ENCODE peak calls at places on chromosomes 4 and X, in ten cellular contexts. A is fibroblast of lung; C is keratinocyte; J is AG04450; Y is GM23338; O is fibroblast of pulmonary artery; W is heart left ventricle; U is sigmoid colon; D is adrenal gland; I is CD8-positive, alpha-beta T cell. Z is an unnamed sample.

GRCh38 chr4:152363086-152363485 is 172.8 kb downstream of the FBXW7 start:
- DNase-seq in J (no peak), I (no peak), O (peak), U (no peak), D (no peak), A (peak), C (no peak), W (no peak), Y (no peak), Z (no peak)

GRCh38 chr4:153616005-153616555 is 68.0 kb upstream of the TLR2 start:
- DNase-seq in W (no peak), I (peak), O (no peak), A (no peak), J (no peak), D (no peak), Y (no peak), C (no peak), U (no peak), Z (no peak)

GRCh38 chr4:5212255-5213032 is 161.2 kb downstream of the STK32B start:
- DNase-seq in D (no peak), Y (no peak), I (no peak), C (no peak), J (no peak), W (no peak), O (no peak), U (no peak), A (no peak), Z (no peak)

GRCh38 chr4:3724319-3725231 is 41.6 kb upstream of the ADRA2C start:
- DNase-seq in C (no peak), D (no peak), Y (peak), W (no peak), J (no peak), U (no peak), A (no peak), I (no peak), O (no peak), Z (no peak)

GRCh38 chr4:72352746-72353145 is 216.3 kb downstream of the ADAMTS3 start:
- DNase-seq in Y (no peak), A (no peak), D (no peak), J (no peak), U (no peak), I (no peak), O (peak), C (no peak), W (no peak), Z (no peak)

GRCh38 chr4:2930135-2930805 is 32.9 kb downstream of the NOP14 start:
- DNase-seq in I (no peak), A (no peak), W (no peak), Y (no peak), U (no peak), D (no peak), O (no peak), J (no peak), C (no peak), Z (no peak)

GRCh38 chrX:153582896-153583295 is 16.0 kb downstream of the CCNQ start:
- DNase-seq in W (no peak), U (no peak), Y (no peak), I (peak), J (no peak), C (no peak), D (no peak), A (peak), O (peak), Z (no peak)

GRCh38 chr4:6892190-6892908 is 17.3 kb upstream of the TBC1D14 start:
- DNase-seq in C (no peak), A (peak), O (peak), I (no peak), U (peak), W (peak), J (no peak), Y (peak), D (peak), Z (no peak)

GRCh38 chrX:8760021-8760420 is 28.1 kb upstream of the ANOS1 start:
- DNase-seq in W (no peak), O (no peak), J (no peak), Y (no peak), U (no peak), A (no peak), I (no peak), D (no peak), C (no peak), Z (no peak)

GRCh38 chr4:150209140-150209829 is 131.0 kb downstream of the DCLK2 start:
- DNase-seq in W (peak), A (peak), D (peak), C (no peak), J (peak), I (no peak), U (peak), Y (peak), O (peak), Z (no peak)

GRCh38 chr4:52661966-52662705 is 3.0 kb upstream of the USP46 start:
- DNase-seq in A (peak), O (no peak), J (no peak), I (no peak), W (no peak), D (no peak), U (no peak), C (no peak), Y (no peak), Z (no peak)

GRCh38 chrX:123190096-123190495 is 6.0 kb downstream of the GRIA3 start:
- DNase-seq in U (no peak), D (no peak), I (no peak), W (no peak), A (no peak), J (no peak), O (no peak), Y (peak), C (no peak), Z (no peak)

GRCh38 chrX:37813570-37813969 is 33.7 kb downstream of the CYBB start:
- DNase-seq in O (no peak), J (no peak), U (no peak), W (no peak), C (no peak), D (no peak), Y (no peak), A (no peak), I (no peak), Z (no peak)

GRCh38 chrX:149511081-149511480 is 6.0 kb upstream of the IDS start:
- DNase-seq in C (no peak), D (no peak), W (no peak), A (no peak), O (no peak), J (no peak), U (no peak), Y (no peak), I (no peak), Z (no peak)

GRCh38 chr4:113908829-113909228 is 70.6 kb downstream of the ARSJ start:
- DNase-seq in W (no peak), J (no peak), I (no peak), A (peak), O (no peak), D (no peak), C (no peak), U (no peak), Y (no peak), Z (no peak)

GRCh38 chrX:107480272-107480671 is 30.8 kb downstream of the FRMPD3 start:
- DNase-seq in W (no peak), U (no peak), O (no peak), D (no peak), Y (no peak), A (no peak), J (no peak), I (no peak), C (no peak), Z (no peak)

GRCh38 chr4:186854256-186854655 is 130.6 kb upstream of the FAT1 start:
- DNase-seq in I (no peak), J (no peak), D (no peak), A (no peak), O (no peak), W (no peak), C (no peak), U (no peak), Y (no peak), Z (no peak)

GRCh38 chr4:589219-589963 is 13.3 kb upstream of the TMEM271 start:
- DNase-seq in J (no peak), Y (no peak), I (no peak), O (no peak), C (no peak), U (no peak), W (no peak), A (no peak), D (no peak), Z (no peak)

GRCh38 chr4:25065451-25065850 is 34.7 kb upstream of the LGI2 start:
- DNase-seq in A (no peak), J (no peak), I (no peak), U (no peak), D (no peak), Y (peak), C (no peak), O (no peak), W (no peak), Z (peak)

GRCh38 chr4:17662694-17663093 is 48.3 kb downstream of the MED28 start:
- DNase-seq in J (no peak), C (no peak), W (no peak), U (no peak), D (no peak), A (peak), Y (no peak), O (peak), I (no peak), Z (no peak)

GRCh38 chrX:153342762-153343558 is 9.0 kb downstream of the ZNF275 start:
- DNase-seq in A (no peak), W (no peak), Y (no peak), I (no peak), D (no peak), U (no peak), J (no peak), O (no peak), C (no peak), Z (no peak)

GRCh38 chr4:19728773-19729172 is 522.9 kb upstream of the SLIT2 start:
- DNase-seq in A (no peak), C (no peak), W (no peak), O (no peak), D (no peak), I (no peak), J (no peak), Y (no peak), U (no peak), Z (no peak)

GRCh38 chrX:66035667-66036066 is 4.2 kb downstream of the VSIG4 start:
- DNase-seq in A (no peak), Y (peak), O (no peak), D (no peak), U (no peak), C (no peak), I (no peak), J (no peak), W (no peak), Z (no peak)

GRCh38 chrX:42530027-42530426 is 247.9 kb downstream of the PPP1R2C start:
- DNase-seq in W (no peak), I (no peak), C (peak), J (no peak), D (no peak), A (peak), Y (peak), O (peak), U (no peak), Z (peak)

GRCh38 chr4:154349829-154350228 is 141.8 kb downstream of the DCHS2 start:
- DNase-seq in I (no peak), J (no peak), C (no peak), Y (peak), A (peak), U (no peak), O (peak), W (no peak), D (no peak), Z (no peak)

GRCh38 chr4:138959421-138959820 is 56.2 kb upstream of the NOCT start:
- DNase-seq in Y (no peak), C (no peak), A (no peak), U (no peak), W (no peak), D (no peak), I (no peak), O (peak), J (no peak), Z (no peak)

GRCh38 chr4:8317474-8317873 is 47.9 kb downstream of the HTRA3 start:
- DNase-seq in O (no peak), I (no peak), J (no peak), A (no peak), C (no peak), D (peak), U (peak), W (no peak), Y (no peak), Z (no peak)

GRCh38 chrX:71492086-71493065 is 40.5 kb upstream of the OGT start:
- DNase-seq in Y (peak), A (peak), O (peak), W (peak), U (peak), I (peak), J (no peak), C (no peak), D (peak), Z (no peak)

GRCh38 chr4:131613086-131613823 is 1535.8 kb upstream of the PCDH10 start:
- DNase-seq in O (no peak), J (no peak), D (no peak), U (no peak), A (peak), Y (no peak), I (no peak), W (no peak), C (no peak), Z (no peak)

GRCh38 chr4:93828332-93828829 is at the start of gene ATOH1:
- DNase-seq in U (no peak), J (no peak), Y (peak), D (peak), C (no peak), W (peak), O (no peak), I (no peak), A (peak), Z (no peak)

GRCh38 chrX:20140410-20140809 is 1.2 kb downstream of the EIF1AX start:
- DNase-seq in D (no peak), J (no peak), C (no peak), Y (no peak), W (no peak), O (no peak), I (no peak), A (no peak), U (no peak), Z (no peak)

GRCh38 chr4:6676722-6677558 is 16.7 kb upstream of the S100P start:
- DNase-seq in C (no peak), I (no peak), U (no peak), W (no peak), J (no peak), D (no peak), O (no peak), A (no peak), Y (no peak), Z (no peak)

GRCh38 chrX:16869393-16870094 is 618 bp downstream of the RBBP7 start:
- DNase-seq in C (no peak), U (peak), O (peak), A (no peak), Y (peak), W (peak), I (peak), J (no peak), D (peak), Z (no peak)

GRCh38 chrX:87299563-87300160 is 217.9 kb upstream of the KLHL4 start:
- DNase-seq in O (peak), D (no peak), W (no peak), I (no peak), J (no peak), Y (peak), U (no peak), A (peak), C (no peak), Z (no peak)

DNA sequence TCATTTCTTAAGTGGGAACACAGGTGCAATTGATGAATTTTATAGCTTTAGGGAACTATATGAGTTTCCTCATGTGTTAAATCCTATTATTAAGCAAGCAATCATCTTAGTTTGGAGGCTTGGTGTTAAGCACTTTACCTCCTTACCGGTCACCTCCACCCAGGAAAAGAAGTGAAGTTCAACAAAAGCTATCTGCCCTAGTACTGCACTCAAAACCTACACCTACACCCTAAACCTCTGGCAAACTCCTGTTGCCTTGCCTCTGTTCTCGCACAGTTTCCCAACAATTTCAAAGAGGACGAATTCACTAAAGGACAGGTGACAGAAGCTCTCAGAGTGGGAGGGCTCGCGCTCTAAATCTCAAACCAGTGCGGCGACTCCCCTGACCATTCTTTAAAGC is 85.7 kb upstream of the TENT5D start:
- DNase-seq in U (no peak), D (no peak), I (no peak), A (no peak), C (no peak), O (no peak), J (no peak), W (no peak), Y (no peak), Z (no peak)
- H3K4me3 ChIP-seq in U (peak), D (no peak), I (no peak), A (no peak), C (peak), O (peak), J (no peak), W (no peak), Y (peak), Z (peak)

GRCh38 chrX:104166735-104167436 is 633 bp downstream of the FAM199X start:
- DNase-seq in W (no peak), O (no peak), I (peak), D (peak), C (no peak), Y (peak), U (peak), J (no peak), A (no peak), Z (no peak)

GRCh38 chrX:104172121-104172520 is 5.9 kb downstream of the FAM199X start:
- DNase-seq in O (no peak), Y (no peak), J (no peak), U (no peak), A (no peak), C (no peak), D (no peak), W (no peak), I (no peak), Z (peak)

GRCh38 chrX:104165894-104166734 is at the start of gene FAM199X:
- DNase-seq in W (peak), O (peak), Y (peak), J (peak), A (peak), D (peak), C (no peak), I (peak), U (peak), Z (peak)

GRCh38 chrX:104172788-104173187 is 6.5 kb downstream of the FAM199X start:
- DNase-seq in A (no peak), W (no peak), Y (no peak), O (peak), C (no peak), J (no peak), D (no peak), U (no peak), I (no peak), Z (no peak)

DNA sequence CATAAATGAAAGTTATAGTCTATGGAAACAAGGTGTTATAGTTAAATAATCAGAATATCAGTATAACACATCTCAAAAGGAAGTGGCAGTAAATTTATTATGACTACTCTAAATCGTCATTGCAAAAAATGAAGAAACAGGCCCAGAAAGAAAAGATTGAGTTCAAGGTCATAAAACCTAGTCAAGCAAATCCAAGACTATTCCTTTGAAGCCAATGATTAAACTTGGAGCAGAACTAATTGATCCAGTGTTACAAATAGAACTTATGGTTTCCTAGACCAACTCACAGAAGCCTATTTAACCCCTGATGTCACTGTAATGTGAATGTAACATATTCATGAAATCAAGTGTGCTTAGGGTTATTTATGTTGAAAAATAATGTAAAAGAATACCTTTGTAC is 1.9 kb downstream of the FAM199X start:
- DNase-seq in J (no peak), I (no peak), W (no peak), A (no peak), Y (no peak), D (no peak), C (no peak), U (no peak), O (no peak), Z (peak)
- H3K4me3 ChIP-seq in J (peak), I (no peak), W (no peak), A (peak), Y (peak), D (no peak), C (peak), U (no peak), O (peak), Z (peak)

GRCh38 chr4:124904723-124905390 is 192.3 kb upstream of the ANKRD50 start:
- DNase-seq in O (no peak), A (no peak), C (no peak), Y (no peak), U (no peak), W (no peak), I (no peak), D (no peak), J (no peak), Z (no peak)

GRCh38 chr4:124907881-124908280 is 195.3 kb upstream of the ANKRD50 start:
- DNase-seq in U (no peak), J (peak), A (peak), D (no peak), Y (no peak), O (peak), I (no peak), C (no peak), W (no peak), Z (no peak)

GRCh38 chr4:124899997-124900396 is 187.5 kb upstream of the ANKRD50 start:
- DNase-seq in A (no peak), D (no peak), I (no peak), U (no peak), Y (no peak), J (no peak), C (peak), O (no peak), W (no peak), Z (no peak)

GRCh38 chr4:124902111-124902510 is 189.6 kb upstream of the ANKRD50 start:
- DNase-seq in J (no peak), U (no peak), O (no peak), C (no peak), Y (no peak), A (no peak), D (no peak), I (no peak), W (no peak), Z (no peak)

DNA sequence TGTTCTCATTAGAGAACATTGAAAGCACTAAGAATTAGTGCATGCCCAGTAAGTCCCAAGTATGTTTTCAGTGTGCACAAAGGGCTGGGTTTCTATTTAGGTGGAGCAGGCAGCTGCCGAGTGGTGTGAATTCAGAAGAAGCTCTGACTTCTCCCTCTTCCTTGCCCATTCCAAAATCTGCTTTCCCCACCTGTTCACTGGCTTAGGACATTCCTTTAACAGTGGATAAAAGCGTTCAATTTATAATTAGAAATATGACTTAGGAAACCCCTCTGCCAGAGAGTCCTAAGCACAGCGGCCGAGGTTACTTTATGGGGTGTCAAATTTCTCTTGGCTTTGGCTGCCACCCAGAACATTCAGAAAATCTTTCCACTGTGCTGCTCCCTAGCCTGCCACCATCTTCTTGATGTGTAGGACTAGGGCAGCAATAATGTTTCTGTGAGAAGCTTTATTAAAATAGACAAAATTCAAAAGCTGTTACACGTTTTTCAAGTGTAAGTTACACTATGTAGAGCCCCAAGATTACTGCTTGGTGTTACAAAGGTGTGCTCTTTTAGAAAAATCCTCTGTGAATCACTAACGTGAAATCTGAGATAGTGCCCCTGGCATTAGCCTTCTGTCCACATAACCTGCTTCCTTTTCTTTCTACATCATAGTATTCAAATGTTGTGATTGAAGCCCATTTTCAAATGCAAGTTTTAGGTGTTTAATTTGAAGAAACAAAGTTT is 191.6 kb upstream of the ANKRD50 start:
- DNase-seq in C (no peak), A (peak), W (peak), Y (peak), D (no peak), I (no peak), U (no peak), O (peak), J (no peak), Z (peak)
- H3K4me3 ChIP-seq in C (no peak), A (peak), W (no peak), Y (no peak), D (no peak), I (no peak), U (peak), O (peak), J (peak), Z (peak)

GRCh38 chr4:88276952-88277710 is 7.2 kb downstream of the PPM1K start:
- DNase-seq in D (no peak), I (no peak), W (no peak), A (no peak), O (no peak), J (no peak), U (no peak), Y (peak), C (no peak), Z (no peak)
- H3K4me3 ChIP-seq in D (no peak), I (no peak), W (no peak), A (no peak), O (no peak), J (no peak), U (no peak), Y (no peak), C (no peak), Z (no peak)

DNA sequence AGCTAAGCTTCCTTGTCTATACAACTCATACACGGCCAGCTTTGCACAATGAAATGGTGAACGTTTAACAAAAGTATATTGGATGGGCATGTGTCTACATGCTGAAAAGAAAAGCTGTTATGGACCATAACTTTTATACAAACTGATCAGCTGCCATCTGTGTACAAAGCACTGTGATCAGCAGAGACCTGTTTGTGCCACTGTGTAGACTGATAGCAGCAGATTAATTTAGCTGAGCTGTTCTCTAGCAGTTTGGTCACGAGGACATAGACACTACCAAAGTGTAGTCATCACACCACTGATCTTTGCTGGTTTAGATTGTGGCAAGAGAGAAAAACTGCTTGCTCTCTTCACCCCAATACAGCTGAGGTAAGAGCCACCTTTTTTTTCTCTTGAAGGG is 124.5 kb downstream of the RAPGEF2 start:
- DNase-seq in U (no peak), I (no peak), O (no peak), W (no peak), Y (no peak), A (no peak), J (no peak), C (no peak), D (no peak), Z (no peak)
- H3K4me3 ChIP-seq in U (peak), I (no peak), O (no peak), W (no peak), Y (no peak), A (peak), J (no peak), C (peak), D (no peak), Z (peak)